ENCODE peak calls at places on chromosomes 1 and 21, in seven cellular contexts. N is HTR-8/SVneo; F is hepatic stellate cell; B is mesenchymal stem cell; V is CD4-positive, CD25-positive, alpha-beta regulatory T cell; Z is NCI-H774; G is GM13977. C is an unnamed sample.

GRCh38 chr1:1270813-1271212 is 2.8 kb downstream of the UBE2J2 start:
- DNase-seq in N (no peak), F (no peak), B (no peak), V (no peak), Z (no peak), G (no peak), C (no peak)

GRCh38 chr1:150256193-150256548 is 1.4 kb upstream of the CA14 start:
- DNase-seq in N (no peak), F (no peak), B (no peak), V (no peak), Z (no peak), G (no peak), C (no peak)

GRCh38 chr1:62325076-62325475 is 5.8 kb upstream of the KANK4 start:
- DNase-seq in N (peak), F (no peak), B (no peak), V (no peak), Z (no peak), G (no peak), C (no peak)

GRCh38 chr1:119713039-119713537 is 1.4 kb downstream of the PHGDH start:
- DNase-seq in N (no peak), F (no peak), B (peak), V (no peak), Z (no peak), G (no peak), C (no peak)

GRCh38 chr1:204172404-204173049 is 6.4 kb upstream of the REN start:
- DNase-seq in N (no peak), F (no peak), B (no peak), V (no peak), Z (no peak), G (no peak), C (no peak)

GRCh38 chr1:247905181-247905580 is 9.8 kb downstream of the OR2W3 start:
- DNase-seq in N (no peak), F (no peak), B (no peak), V (no peak), Z (no peak), G (no peak), C (no peak)

GRCh38 chr1:201648066-201648910 is 109.4 kb downstream of the NAV1 start:
- DNase-seq in N (peak), F (peak), B (peak), V (no peak), Z (peak), G (peak), C (peak)

GRCh38 chr21:17798796-17799195 is 20.4 kb downstream of the C21orf91 start:
- DNase-seq in N (no peak), F (no peak), B (no peak), V (no peak), Z (no peak), G (no peak), C (no peak)

GRCh38 chr1:228515200-228515834 is 28.1 kb downstream of the RNF187 start:
- DNase-seq in N (peak), F (peak), B (peak), V (peak), Z (peak), G (peak), C (no peak)

C was measured in upper lobe of left lung.